ENCODE peak calls at places on chromosomes 12 and 14, in nine cellular contexts. One of them, this sample, is unnamed.

GRCh38 chr12:53862831-53863230 is 75.8 kb upstream of the HOXC13 start:
- DNase-seq in colonic mucosa: no peak
- DNase-seq in NT2/D1: no peak
- DNase-seq in fibroblast of lung: no peak
- DNase-seq in PC-9: peak; percentile 62
- DNase-seq in pancreas: no peak
- DNase-seq in IMR-90: peak; percentile 2
- DNase-seq in ovary: no peak
- DNase-seq in right lobe of liver: no peak
- DNase-seq in this sample: no peak

GRCh38 chr14:59771577-59771976 is 99.0 kb downstream of the RTN1 start:
- DNase-seq in ovary: no peak
- DNase-seq in colonic mucosa: no peak
- DNase-seq in pancreas: no peak
- DNase-seq in right lobe of liver: no peak
- DNase-seq in fibroblast of lung: peak; percentile 87
- DNase-seq in IMR-90: peak; percentile 8
- DNase-seq in NT2/D1: no peak
- DNase-seq in PC-9: no peak
- DNase-seq in this sample: no peak

GRCh38 chr12:47725893-47726292 is 603 bp upstream of the ENDOU start:
- DNase-seq in NT2/D1: no peak
- DNase-seq in pancreas: no peak
- DNase-seq in PC-9: no peak
- DNase-seq in right lobe of liver: no peak
- DNase-seq in fibroblast of lung: peak; percentile 85
- DNase-seq in IMR-90: peak; percentile 89
- DNase-seq in colonic mucosa: no peak
- DNase-seq in ovary: peak; percentile 11
- DNase-seq in this sample: no peak

GRCh38 chr12:2017724-2018337 is 13.6 kb upstream of the DCP1B start:
- DNase-seq in fibroblast of lung: peak; percentile 11
- DNase-seq in PC-9: no peak
- DNase-seq in colonic mucosa: no peak
- DNase-seq in right lobe of liver: no peak
- DNase-seq in NT2/D1: no peak
- DNase-seq in ovary: no peak
- DNase-seq in IMR-90: peak; percentile 13
- DNase-seq in pancreas: no peak
- DNase-seq in this sample: no peak

GRCh38 chr12:113420996-113421595 is 1.1 kb upstream of the SDSL start:
- DNase-seq in right lobe of liver: peak; percentile 79
- DNase-seq in IMR-90: no peak
- DNase-seq in NT2/D1: no peak
- DNase-seq in ovary: no peak
- DNase-seq in colonic mucosa: no peak
- DNase-seq in pancreas: no peak
- DNase-seq in PC-9: no peak
- DNase-seq in fibroblast of lung: no peak
- DNase-seq in this sample: no peak

GRCh38 chr12:122045262-122045661 is 23.6 kb downstream of the BCL7A start:
- DNase-seq in colonic mucosa: no peak
- DNase-seq in pancreas: no peak
- DNase-seq in PC-9: no peak
- DNase-seq in right lobe of liver: no peak
- DNase-seq in IMR-90: no peak
- DNase-seq in fibroblast of lung: no peak
- DNase-seq in NT2/D1: no peak
- DNase-seq in ovary: no peak
- DNase-seq in this sample: no peak

GRCh38 chr12:130917607-130918006 is 36.1 kb upstream of the ADGRD1 start:
- DNase-seq in right lobe of liver: no peak
- DNase-seq in NT2/D1: no peak
- DNase-seq in PC-9: no peak
- DNase-seq in pancreas: no peak
- DNase-seq in fibroblast of lung: no peak
- DNase-seq in ovary: no peak
- DNase-seq in colonic mucosa: no peak
- DNase-seq in IMR-90: no peak
- DNase-seq in this sample: no peak

GRCh38 chr12:68978678-68979077 is 45.7 kb upstream of the CPM start:
- DNase-seq in ovary: no peak
- DNase-seq in NT2/D1: no peak
- DNase-seq in pancreas: no peak
- DNase-seq in colonic mucosa: no peak
- DNase-seq in fibroblast of lung: no peak
- DNase-seq in PC-9: no peak
- DNase-seq in IMR-90: no peak
- DNase-seq in right lobe of liver: no peak
- DNase-seq in this sample: no peak

GRCh38 chr12:48003226-48004038 is 844 bp downstream of the COL2A1 start:
- DNase-seq in IMR-90: no peak
- DNase-seq in ovary: no peak
- DNase-seq in colonic mucosa: no peak
- DNase-seq in PC-9: no peak
- DNase-seq in pancreas: no peak
- DNase-seq in right lobe of liver: no peak
- DNase-seq in fibroblast of lung: no peak
- DNase-seq in NT2/D1: no peak
- DNase-seq in this sample: no peak

DNA sequence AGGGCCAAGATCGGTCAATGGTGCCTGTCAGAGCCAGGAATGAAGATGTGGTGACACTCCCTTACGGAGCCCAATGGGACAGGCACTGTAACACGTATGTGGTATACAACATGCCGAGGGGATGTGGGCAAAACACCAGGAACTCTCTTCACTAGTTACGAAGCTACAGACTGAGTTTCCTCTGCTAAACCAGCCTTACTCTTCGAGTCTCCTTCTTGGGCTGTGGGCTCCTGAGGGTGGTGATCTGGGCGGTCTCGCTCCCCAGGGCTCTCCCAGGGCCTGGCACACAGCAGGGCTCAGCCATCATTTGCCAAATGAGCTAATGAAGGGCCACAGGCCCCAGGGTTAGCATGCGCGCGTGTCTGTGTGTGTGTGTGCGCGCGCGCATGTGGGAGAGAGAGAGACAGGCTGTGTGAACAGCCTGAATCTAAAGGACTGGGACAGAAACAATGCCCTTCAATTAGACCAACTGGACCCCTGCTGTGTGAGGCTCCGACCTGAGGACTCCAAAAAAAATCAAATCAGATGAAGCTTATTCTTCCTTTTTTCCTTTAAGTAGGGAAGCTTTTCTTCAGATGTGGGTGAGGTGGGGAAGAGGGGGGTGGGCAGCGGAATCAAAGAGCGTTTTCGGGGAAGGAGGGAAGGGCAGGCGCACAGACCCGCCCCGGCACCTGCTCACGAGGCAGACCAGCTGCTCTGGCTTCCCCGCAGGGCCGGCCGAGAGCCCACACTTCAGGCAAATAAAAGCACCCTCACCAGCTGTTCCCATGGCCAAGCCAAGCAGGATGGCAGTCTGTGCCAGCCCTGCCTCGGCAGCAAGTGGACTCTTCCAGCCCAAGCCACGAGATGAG is 42.5 kb downstream of the CCDC88C start:
- DNase-seq in IMR-90: no peak
- DNase-seq in pancreas: peak; percentile 65
- DNase-seq in ovary: no peak
- DNase-seq in right lobe of liver: no peak
- DNase-seq in NT2/D1: no peak
- DNase-seq in fibroblast of lung: no peak
- DNase-seq in PC-9: no peak
- DNase-seq in colonic mucosa: no peak
- DNase-seq in this sample: no peak
- H3K4me1 ChIP-seq in IMR-90: no peaks in the 10 kb centered on the region
- H3K4me1 ChIP-seq in pancreas: peaks cover 23% of the 10 kb centered on the region
- H3K4me1 ChIP-seq in ovary: no peaks in the 10 kb centered on the region
- H3K4me1 ChIP-seq in right lobe of liver: peaks cover 9% of the 10 kb centered on the region
- H3K4me1 ChIP-seq in NT2/D1: peaks cover 24% of the 10 kb centered on the region
- H3K4me1 ChIP-seq in fibroblast of lung: no peaks in the 10 kb centered on the region
- H3K4me1 ChIP-seq in PC-9: peaks cover 42% of the 10 kb centered on the region
- H3K4me1 ChIP-seq in colonic mucosa: peaks cover 22% of the 10 kb centered on the region
- H3K4me1 ChIP-seq in this sample: peaks cover 50% of the 10 kb centered on the region

DNA sequence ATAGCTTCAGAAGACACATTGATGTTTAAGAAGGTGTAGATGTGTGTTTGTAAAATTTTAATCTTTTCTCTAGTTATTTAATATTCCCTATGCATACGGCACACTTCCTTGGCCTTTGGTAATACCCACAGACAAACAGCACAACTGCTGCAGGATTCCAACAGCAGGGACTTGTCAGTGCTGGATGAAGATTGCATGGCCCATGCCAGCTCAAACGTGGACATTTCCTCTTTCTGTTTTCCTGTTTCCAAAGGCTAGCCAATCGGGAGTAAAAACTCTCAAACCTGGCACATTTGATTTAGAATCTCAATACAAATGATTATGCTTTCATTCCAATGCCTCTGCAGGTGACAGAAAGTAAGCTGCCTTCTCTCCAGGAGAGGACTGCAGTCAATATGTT is 22.5 kb upstream of the PDE3A start:
- DNase-seq in pancreas: no peak
- DNase-seq in right lobe of liver: no peak
- DNase-seq in ovary: no peak
- DNase-seq in fibroblast of lung: no peak
- DNase-seq in colonic mucosa: no peak
- DNase-seq in NT2/D1: no peak
- DNase-seq in PC-9: no peak
- DNase-seq in IMR-90: no peak
- DNase-seq in this sample: no peak
- H3K4me1 ChIP-seq in pancreas: no peaks in the 10 kb centered on the region
- H3K4me1 ChIP-seq in right lobe of liver: no peaks in the 10 kb centered on the region
- H3K4me1 ChIP-seq in ovary: no peaks in the 10 kb centered on the region
- H3K4me1 ChIP-seq in fibroblast of lung: no peaks in the 10 kb centered on the region
- H3K4me1 ChIP-seq in colonic mucosa: no peaks in the 10 kb centered on the region
- H3K4me1 ChIP-seq in NT2/D1: no peaks in the 10 kb centered on the region
- H3K4me1 ChIP-seq in PC-9: no peaks in the 10 kb centered on the region
- H3K4me1 ChIP-seq in IMR-90: peaks cover 2% of the 10 kb centered on the region
- H3K4me1 ChIP-seq in this sample: no peaks in the 10 kb centered on the region

GRCh38 chr12:24360057-24360456 is 410.6 kb upstream of the SOX5 start:
- DNase-seq in ovary: no peak
- DNase-seq in PC-9: no peak
- DNase-seq in right lobe of liver: no peak
- DNase-seq in IMR-90: peak; percentile 10
- DNase-seq in pancreas: no peak
- DNase-seq in NT2/D1: no peak
- DNase-seq in colonic mucosa: no peak
- DNase-seq in fibroblast of lung: no peak
- DNase-seq in this sample: no peak
- H3K4me1 ChIP-seq in ovary: peaks cover 1% of the 10 kb centered on the region
- H3K4me1 ChIP-seq in PC-9: no peaks in the 10 kb centered on the region
- H3K4me1 ChIP-seq in right lobe of liver: peaks cover 29% of the 10 kb centered on the region
- H3K4me1 ChIP-seq in IMR-90: peaks cover 6% of the 10 kb centered on the region
- H3K4me1 ChIP-seq in pancreas: no peaks in the 10 kb centered on the region
- H3K4me1 ChIP-seq in NT2/D1: no peaks in the 10 kb centered on the region
- H3K4me1 ChIP-seq in colonic mucosa: no peaks in the 10 kb centered on the region
- H3K4me1 ChIP-seq in fibroblast of lung: peaks cover 18% of the 10 kb centered on the region
- H3K4me1 ChIP-seq in this sample: peaks cover 6% of the 10 kb centered on the region

GRCh38 chr12:124425667-124426066 is 130.8 kb downstream of the RFLNA start:
- DNase-seq in IMR-90: no peak
- DNase-seq in colonic mucosa: no peak
- DNase-seq in NT2/D1: no peak
- DNase-seq in fibroblast of lung: no peak
- DNase-seq in ovary: no peak
- DNase-seq in pancreas: no peak
- DNase-seq in PC-9: no peak
- DNase-seq in right lobe of liver: no peak
- DNase-seq in this sample: no peak
- H3K4me1 ChIP-seq in IMR-90: peaks cover 37% of the 10 kb centered on the region
- H3K4me1 ChIP-seq in colonic mucosa: peaks cover 16% of the 10 kb centered on the region
- H3K4me1 ChIP-seq in NT2/D1: peaks cover 44% of the 10 kb centered on the region
- H3K4me1 ChIP-seq in fibroblast of lung: peaks cover 46% of the 10 kb centered on the region
- H3K4me1 ChIP-seq in ovary: peaks cover 27% of the 10 kb centered on the region
- H3K4me1 ChIP-seq in pancreas: peaks cover 14% of the 10 kb centered on the region
- H3K4me1 ChIP-seq in PC-9: peaks cover 32% of the 10 kb centered on the region
- H3K4me1 ChIP-seq in right lobe of liver: peaks cover 25% of the 10 kb centered on the region
- H3K4me1 ChIP-seq in this sample: peaks cover 46% of the 10 kb centered on the region

GRCh38 chr12:58513866-58514265 is 406.4 kb downstream of the LRIG3 start:
- DNase-seq in NT2/D1: no peak
- DNase-seq in pancreas: no peak
- DNase-seq in IMR-90: no peak
- DNase-seq in ovary: no peak
- DNase-seq in PC-9: no peak
- DNase-seq in fibroblast of lung: no peak
- DNase-seq in right lobe of liver: no peak
- DNase-seq in colonic mucosa: no peak
- DNase-seq in this sample: no peak
- H3K4me1 ChIP-seq in NT2/D1: no peaks in the 10 kb centered on the region
- H3K4me1 ChIP-seq in pancreas: no peaks in the 10 kb centered on the region
- H3K4me1 ChIP-seq in IMR-90: no peaks in the 10 kb centered on the region
- H3K4me1 ChIP-seq in ovary: no peaks in the 10 kb centered on the region
- H3K4me1 ChIP-seq in PC-9: no peaks in the 10 kb centered on the region
- H3K4me1 ChIP-seq in fibroblast of lung: no peaks in the 10 kb centered on the region
- H3K4me1 ChIP-seq in right lobe of liver: no peaks in the 10 kb centered on the region
- H3K4me1 ChIP-seq in colonic mucosa: no peaks in the 10 kb centered on the region
- H3K4me1 ChIP-seq in this sample: no peaks in the 10 kb centered on the region

DNA sequence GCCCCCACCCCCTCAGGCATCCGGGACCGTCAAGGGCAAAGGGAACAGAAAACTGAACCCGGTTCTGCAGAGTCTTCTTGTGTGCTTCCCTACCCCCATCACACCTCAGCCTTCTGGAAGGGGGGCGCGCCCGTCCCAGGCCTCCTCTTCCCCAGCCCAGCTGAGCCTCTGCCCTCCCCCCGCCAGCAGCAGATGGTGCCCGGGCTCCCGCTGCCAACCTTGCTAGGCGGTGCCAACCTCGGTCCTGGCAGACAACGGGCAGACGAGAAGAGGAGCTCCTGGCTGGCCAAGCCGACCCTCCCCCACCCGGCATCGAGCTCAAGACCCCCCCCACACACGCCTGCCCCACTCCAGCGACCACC is 8.7 kb downstream of the STAC3 start:
- DNase-seq in NT2/D1: no peak
- DNase-seq in pancreas: peak; percentile 71
- DNase-seq in right lobe of liver: peak; percentile 85
- DNase-seq in colonic mucosa: no peak
- DNase-seq in PC-9: no peak
- DNase-seq in IMR-90: no peak
- DNase-seq in fibroblast of lung: no peak
- DNase-seq in ovary: no peak
- DNase-seq in this sample: no peak
- H3K4me1 ChIP-seq in NT2/D1: peaks cover 24% of the 10 kb centered on the region
- H3K4me1 ChIP-seq in pancreas: no peaks in the 10 kb centered on the region
- H3K4me1 ChIP-seq in right lobe of liver: peaks cover 51% of the 10 kb centered on the region
- H3K4me1 ChIP-seq in colonic mucosa: peaks cover 39% of the 10 kb centered on the region
- H3K4me1 ChIP-seq in PC-9: peaks cover 17% of the 10 kb centered on the region
- H3K4me1 ChIP-seq in IMR-90: peaks cover 17% of the 10 kb centered on the region
- H3K4me1 ChIP-seq in fibroblast of lung: peaks cover 25% of the 10 kb centered on the region
- H3K4me1 ChIP-seq in ovary: peaks cover 16% of the 10 kb centered on the region
- H3K4me1 ChIP-seq in this sample: peaks cover 70% of the 10 kb centered on the region

GRCh38 chr14:103543140-103543539 is 14.1 kb downstream of the TRMT61A start:
- DNase-seq in pancreas: no peak
- DNase-seq in PC-9: peak; percentile 57
- DNase-seq in right lobe of liver: no peak
- DNase-seq in NT2/D1: no peak
- DNase-seq in colonic mucosa: no peak
- DNase-seq in IMR-90: no peak
- DNase-seq in ovary: peak; percentile 34
- DNase-seq in fibroblast of lung: no peak
- DNase-seq in this sample: no peak
- H3K4me1 ChIP-seq in pancreas: no peaks in the 10 kb centered on the region
- H3K4me1 ChIP-seq in PC-9: peaks cover 55% of the 10 kb centered on the region
- H3K4me1 ChIP-seq in right lobe of liver: no peaks in the 10 kb centered on the region
- H3K4me1 ChIP-seq in NT2/D1: peaks cover 40% of the 10 kb centered on the region
- H3K4me1 ChIP-seq in colonic mucosa: peaks cover 35% of the 10 kb centered on the region
- H3K4me1 ChIP-seq in IMR-90: peaks cover 23% of the 10 kb centered on the region
- H3K4me1 ChIP-seq in ovary: peaks cover 29% of the 10 kb centered on the region
- H3K4me1 ChIP-seq in fibroblast of lung: peaks cover 46% of the 10 kb centered on the region
- H3K4me1 ChIP-seq in this sample: peaks cover 21% of the 10 kb centered on the region